ENCODE peak calls at places on chromosomes 11 and 22, in eight cellular contexts. R is prostate gland; X is psoas muscle; G is heart left ventricle; O is CD4-positive, alpha-beta memory T cell; Z is uterus; J is transverse colon; T is kidney. C is an unnamed sample.

GRCh38 chr22:45886502-45886901 is 90.5 kb downstream of the WNT7B start:
- DNase-seq in R (no peak), X (no peak), G (no peak), O (no peak), Z (peak; percentile 8), J (no peak), T (no peak), C (no peak)

GRCh38 chr11:64251986-64252837 is 882 bp downstream of the PLCB3 start:
- DNase-seq in R (peak; percentile 58), X (peak; percentile 52), G (peak; percentile 58), O (no peak), Z (peak; percentile 58), J (peak; percentile 89), T (no peak), C (no peak)

GRCh38 chr11:128790200-128790599 is 76.9 kb downstream of the KCNJ1 start:
- DNase-seq in R (peak; percentile 11), X (no peak), G (peak; percentile 80), O (no peak), Z (no peak), J (no peak), T (peak; percentile 89), C (no peak)

GRCh38 chr11:69221086-69221485 is 65.4 kb downstream of the SMIM38 start:
- DNase-seq in R (no peak), X (no peak), G (peak; percentile 0), O (no peak), Z (no peak), J (no peak), T (no peak), C (no peak)

GRCh38 chr11:133835258-133836075 is 9.8 kb downstream of the SPATA19 start:
- DNase-seq in R (peak; percentile 35), X (no peak), G (no peak), O (no peak), Z (no peak), J (no peak), T (no peak), C (no peak)

GRCh38 chr22:30636226-30637077 is 871 bp downstream of the SLC35E4 start:
- DNase-seq in R (peak; percentile 7), X (peak; percentile 46), G (no peak), O (no peak), Z (peak; percentile 27), J (peak; percentile 48), T (peak; percentile 80), C (no peak)

GRCh38 chr22:43011079-43011478 is 3.9 kb downstream of the PACSIN2 start:
- DNase-seq in R (no peak), X (no peak), G (no peak), O (no peak), Z (no peak), J (no peak), T (no peak), C (no peak)

GRCh38 chr22:29302681-29303465 is 3.6 kb upstream of the GAS2L1 start:
- DNase-seq in R (no peak), X (no peak), G (no peak), O (no peak), Z (no peak), J (no peak), T (no peak), C (no peak)

GRCh38 chr11:79227732-79228416 is 213.0 kb downstream of the TENM4 start:
- DNase-seq in R (no peak), X (no peak), G (no peak), O (no peak), Z (no peak), J (no peak), T (no peak), C (no peak)

GRCh38 chr11:19985106-19985505 is 175.2 kb downstream of the DBX1 start:
- DNase-seq in R (no peak), X (no peak), G (no peak), O (no peak), Z (no peak), J (no peak), T (no peak), C (no peak)

GRCh38 chr22:16933924-16934282 is 74.1 kb downstream of the GAB4 start:
- DNase-seq in R (no peak), X (no peak), G (no peak), O (no peak), Z (no peak), J (no peak), T (no peak), C (no peak)

GRCh38 chr11:46215208-46215931 is 62.1 kb upstream of the CREB3L1 start:
- DNase-seq in R (no peak), X (no peak), G (no peak), O (no peak), Z (no peak), J (no peak), T (no peak), C (no peak)
- H3K9me3 ChIP-seq in R (no peaks in the 10 kb centered on the region), X (no peaks in the 10 kb centered on the region), G (no peaks in the 10 kb centered on the region), O (no peaks in the 10 kb centered on the region), Z (no peaks in the 10 kb centered on the region), J (no peaks in the 10 kb centered on the region), T (no peaks in the 10 kb centered on the region), C (no peaks in the 10 kb centered on the region)

GRCh38 chr22:47575291-47575690 is 812.8 kb downstream of the TBC1D22A start:
- DNase-seq in R (peak; percentile 58), X (no peak), G (no peak), O (no peak), Z (no peak), J (peak; percentile 11), T (no peak), C (no peak)
- H3K9me3 ChIP-seq in R (no peaks in the 10 kb centered on the region), X (no peaks in the 10 kb centered on the region), G (no peaks in the 10 kb centered on the region), O (no peaks in the 10 kb centered on the region), Z (no peaks in the 10 kb centered on the region), J (no peaks in the 10 kb centered on the region), T (no peaks in the 10 kb centered on the region), C (no peaks in the 10 kb centered on the region)

DNA sequence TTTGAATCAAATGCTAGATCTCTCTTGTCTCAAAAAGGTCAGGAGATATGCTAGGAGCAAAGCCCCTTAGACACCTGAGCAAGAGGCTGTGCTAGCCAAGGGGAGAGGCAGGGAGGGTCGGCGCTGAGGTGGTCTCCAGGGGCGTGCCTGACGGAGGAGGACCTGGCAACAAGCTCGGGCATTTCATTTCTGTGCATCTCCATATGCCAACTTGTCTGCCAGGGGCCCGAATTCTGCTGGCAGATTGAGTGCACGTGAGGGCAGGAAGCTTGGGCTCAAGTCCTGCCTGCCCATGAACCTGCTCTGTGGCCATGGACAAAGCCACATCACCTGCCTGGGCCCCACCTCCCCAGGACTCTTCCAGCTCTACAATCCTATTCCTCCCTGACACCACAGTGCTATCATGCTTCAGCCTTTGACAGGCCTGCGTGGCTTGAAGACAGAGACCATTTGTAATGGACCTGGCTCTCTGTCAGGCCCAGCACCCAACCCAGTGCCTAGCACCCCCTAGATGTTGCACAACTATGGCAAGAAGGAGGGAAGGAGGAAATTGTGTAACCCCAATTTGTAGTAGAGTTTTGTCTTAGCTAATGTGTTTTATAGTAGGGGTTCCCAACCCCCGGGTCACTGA is 16.3 kb upstream of the VSIG10L2 start:
- DNase-seq in R (no peak), X (no peak), G (no peak), O (no peak), Z (no peak), J (no peak), T (no peak), C (no peak)
- H3K9me3 ChIP-seq in R (no peaks in the 10 kb centered on the region), X (no peaks in the 10 kb centered on the region), G (no peaks in the 10 kb centered on the region), O (no peaks in the 10 kb centered on the region), Z (no peaks in the 10 kb centered on the region), J (no peaks in the 10 kb centered on the region), T (no peaks in the 10 kb centered on the region), C (no peaks in the 10 kb centered on the region)

DNA sequence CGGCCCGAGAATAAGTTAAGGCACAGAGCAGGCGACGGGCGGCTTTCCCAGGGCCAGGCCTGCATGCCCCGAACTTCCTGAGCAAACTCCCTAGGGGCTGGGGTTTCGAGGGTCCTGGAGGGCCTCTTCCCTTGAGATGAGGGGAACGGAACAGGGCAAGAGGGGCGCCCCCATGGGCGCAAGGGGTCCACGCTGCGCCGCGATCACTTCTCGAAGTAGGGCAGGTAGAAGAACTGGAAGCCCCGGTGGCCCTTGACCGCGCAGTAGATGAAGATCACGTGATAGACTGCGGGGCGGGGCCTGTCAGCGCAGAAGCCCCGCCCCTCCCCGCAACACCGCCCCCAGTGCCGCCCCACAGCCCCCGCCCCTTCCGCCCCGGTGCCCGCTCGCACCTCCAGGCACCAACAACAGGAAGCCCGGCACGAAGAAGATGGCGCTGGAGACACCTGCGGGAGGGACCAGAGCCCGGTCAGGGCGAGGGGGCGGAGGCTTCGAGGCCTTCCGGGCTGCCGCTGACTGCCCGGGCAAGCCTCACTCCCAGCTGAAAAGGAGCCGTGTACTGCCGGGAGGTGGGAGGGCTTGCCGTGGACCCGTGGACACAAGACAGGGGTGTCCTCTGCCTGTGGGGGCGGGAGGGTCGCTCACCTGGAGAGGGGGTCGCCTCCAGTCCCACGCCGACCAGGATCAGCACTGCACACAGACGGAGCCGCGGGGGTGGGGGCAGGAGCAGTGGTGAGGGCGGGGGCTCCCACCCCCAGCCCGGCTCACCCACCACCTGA is 4.5 kb downstream of the TMEM134 start:
- DNase-seq in R (peak; percentile 85), X (peak; percentile 80), G (peak; percentile 89), O (peak; percentile 96), Z (peak; percentile 72), J (peak; percentile 96), T (peak; percentile 97), C (peak; percentile 88)
- H3K9me3 ChIP-seq in R (no peaks in the 10 kb centered on the region), X (no peaks in the 10 kb centered on the region), G (no peaks in the 10 kb centered on the region), O (no peaks in the 10 kb centered on the region), Z (no peaks in the 10 kb centered on the region), J (no peaks in the 10 kb centered on the region), T (no peaks in the 10 kb centered on the region), C (no peaks in the 10 kb centered on the region)

GRCh38 chr11:2647953-2648352 is 51.8 kb downstream of the KCNQ1OT1 start:
- DNase-seq in R (no peak), X (no peak), G (no peak), O (no peak), Z (no peak), J (no peak), T (no peak), C (no peak)
- H3K9me3 ChIP-seq in R (no peaks in the 10 kb centered on the region), X (peaks cover 75% of the 10 kb centered on the region), G (peaks cover 52% of the 10 kb centered on the region), O (peaks cover 34% of the 10 kb centered on the region), Z (no peaks in the 10 kb centered on the region), J (peaks cover 55% of the 10 kb centered on the region), T (peaks cover 86% of the 10 kb centered on the region), C (peaks cover 16% of the 10 kb centered on the region)

DNA sequence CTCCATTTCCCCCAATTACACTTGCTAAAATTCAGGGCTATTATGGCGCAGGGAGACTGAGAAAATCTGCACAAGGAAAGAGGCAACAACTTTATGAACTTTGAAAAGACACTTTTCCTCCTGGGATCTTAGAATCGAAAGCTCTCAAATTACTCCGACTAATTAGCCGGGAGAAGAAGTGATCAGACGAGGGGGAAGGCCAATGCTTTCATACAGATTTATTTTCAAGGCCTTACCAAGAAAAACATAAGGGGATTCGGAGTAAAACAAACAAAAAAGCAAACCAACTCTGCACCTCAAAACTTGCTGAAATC is 1.6 kb downstream of the PAX6 start:
- DNase-seq in R (no peak), X (no peak), G (no peak), O (no peak), Z (no peak), J (no peak), T (no peak), C (no peak)
- H3K9me3 ChIP-seq in R (no peaks in the 10 kb centered on the region), X (no peaks in the 10 kb centered on the region), G (no peaks in the 10 kb centered on the region), O (peaks cover 3% of the 10 kb centered on the region), Z (no peaks in the 10 kb centered on the region), J (no peaks in the 10 kb centered on the region), T (no peaks in the 10 kb centered on the region), C (no peaks in the 10 kb centered on the region)

DNA sequence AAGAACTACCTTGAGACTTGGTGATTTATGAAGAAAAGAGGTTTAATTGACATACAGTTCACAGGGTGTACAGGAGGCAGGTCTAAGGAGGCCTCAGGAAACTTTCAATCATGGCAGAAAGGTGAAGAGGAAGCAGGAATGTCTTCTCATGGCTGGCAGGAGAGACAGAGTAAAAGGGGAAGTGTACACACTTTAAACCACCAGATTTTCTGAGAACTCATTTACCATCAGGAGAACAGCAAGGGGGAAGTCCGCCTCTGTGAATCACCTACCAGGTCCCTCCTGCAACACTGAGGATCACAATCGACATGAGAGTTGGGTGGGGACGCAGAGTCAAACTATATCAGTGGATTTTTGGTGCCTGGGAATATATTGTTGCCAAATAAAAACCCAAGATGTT is 40.3 kb upstream of the OR5D13 start:
- DNase-seq in R (no peak), X (no peak), G (no peak), O (no peak), Z (no peak), J (no peak), T (no peak), C (no peak)
- H3K9me3 ChIP-seq in R (no peaks in the 10 kb centered on the region), X (no peaks in the 10 kb centered on the region), G (no peaks in the 10 kb centered on the region), O (peaks cover 5% of the 10 kb centered on the region), Z (no peaks in the 10 kb centered on the region), J (no peaks in the 10 kb centered on the region), T (peaks cover 7% of the 10 kb centered on the region), C (no peaks in the 10 kb centered on the region)

C was measured in T-helper 17 cell.